ENCODE peak calls at places on chromosomes 11 and 22, in five cellular contexts. U is SW480, I is globus pallidus, T is EL, W is NCI-H748 treated with DMSO at 0.1 percent for 48 hours. N is an unnamed sample.

GRCh38 chr11:79488286-79488685 is 47.5 kb upstream of the TENM4 start:
- DNase-seq in I (no peak), U (no peak), W (no peak), T (no peak), N (no peak)

GRCh38 chr11:128294001-128294684 is 293.2 kb downstream of the ETS1 start:
- DNase-seq in I (no peak), T (no peak), U (no peak), W (peak), N (no peak)

GRCh38 chr11:1892116-1892515 is 421 bp upstream of the PRR33 start:
- DNase-seq in T (no peak), W (no peak), U (no peak), I (no peak), N (no peak)

GRCh38 chr11:114270531-114271270 is 25.5 kb upstream of the NNMT start:
- DNase-seq in I (no peak), T (no peak), U (no peak), W (no peak), N (no peak)

GRCh38 chr11:2797181-2797711 is 88.3 kb downstream of the CDKN1C start:
- DNase-seq in T (no peak), U (no peak), W (no peak), I (no peak), N (no peak)

GRCh38 chr11:34609187-34609751 is 11.6 kb upstream of the EHF start:
- DNase-seq in T (no peak), I (no peak), W (no peak), U (no peak), N (no peak)

GRCh38 chr11:15300282-15300681 is 185.6 kb downstream of the INSC start:
- DNase-seq in W (no peak), T (no peak), U (no peak), I (no peak), N (no peak)

GRCh38 chr11:69394902-69395690 is 86.4 kb upstream of the LINC01488 start:
- DNase-seq in U (no peak), W (no peak), T (no peak), I (no peak), N (no peak)

GRCh38 chr11:8234425-8234821 is 29.3 kb downstream of the LMO1 start:
- DNase-seq in U (no peak), W (no peak), I (no peak), T (no peak), N (no peak)

GRCh38 chr11:128865490-128865889 is 1.6 kb downstream of the KCNJ1 start:
- DNase-seq in W (no peak), T (peak), I (no peak), U (no peak), N (no peak)

GRCh38 chr11:79616392-79616831 is 175.6 kb upstream of the TENM4 start:
- DNase-seq in T (no peak), W (no peak), I (no peak), U (no peak), N (no peak)

GRCh38 chr11:123461164-123461563 is 31.1 kb downstream of the GRAMD1B start:
- DNase-seq in U (no peak), T (no peak), W (no peak), I (peak), N (peak)

GRCh38 chr11:58392741-58393140 is 13.9 kb downstream of the OR5B3 start:
- DNase-seq in I (no peak), T (peak), U (no peak), W (no peak), N (no peak)

GRCh38 chr11:113184498-113184897 is 129.9 kb upstream of the TTC12 start:
- DNase-seq in W (no peak), T (peak), I (no peak), U (peak), N (no peak)

GRCh38 chr22:41600976-41601375 is 11.3 kb upstream of the PMM1 start:
- DNase-seq in W (no peak), T (no peak), I (no peak), U (no peak), N (no peak)

GRCh38 chr22:31346733-31347250 is 646 bp upstream of the PATZ1 start:
- DNase-seq in U (peak), W (peak), I (peak), T (peak), N (no peak)

GRCh38 chr11:10601722-10602281 is 33.3 kb upstream of the LYVE1 start:
- DNase-seq in I (no peak), T (no peak), W (no peak), U (no peak), N (no peak)

GRCh38 chr22:45575173-45575572 is 72.5 kb downstream of the FBLN1 start:
- DNase-seq in I (no peak), W (no peak), T (no peak), U (no peak), N (no peak)

GRCh38 chr11:833114-833791 is 501 bp downstream of the CD151 start:
- DNase-seq in U (no peak), I (no peak), T (peak), W (no peak), N (no peak)

GRCh38 chr11:65499713-65500261 is 942 bp downstream of the MALAT1 start:
- DNase-seq in I (no peak), U (peak), W (peak), T (no peak), N (no peak)

GRCh38 chr11:12832828-12833227 is 158.6 kb downstream of the TEAD1 start:
- DNase-seq in U (no peak), W (peak), T (no peak), I (no peak), N (peak)

GRCh38 chr11:62508336-62509058 is 38.1 kb downstream of the AHNAK start:
- DNase-seq in U (peak), W (no peak), T (peak), I (peak), N (no peak)

N was measured in NCI-H446 treated with DMSO at 0.1 percent for 48 hours.